ENCODE peak calls at places on chromosome 3, in seven cellular contexts. G is GM10248, V is type B pancreatic cell, J is ovary, S is right lobe of liver, U is psoas muscle, K is mesothelial cell of epicardium. O is an unnamed sample.

GRCh38 chr3:175020101-175020500 is 161.0 kb downstream of the NAALADL2 start:
- DNase-seq in K (no peak), G (no peak), U (no peak), S (no peak), V (no peak), J (no peak), O (no peak)

GRCh38 chr3:142029791-142030190 is 119.6 kb downstream of the TFDP2 start:
- DNase-seq in K (no peak), U (no peak), S (no peak), V (no peak), J (no peak), G (no peak), O (no peak)

GRCh38 chr3:78978037-78978436 is 789.8 kb downstream of the ROBO1 start:
- DNase-seq in V (no peak), S (no peak), K (no peak), U (no peak), G (no peak), J (no peak), O (no peak)

GRCh38 chr3:169246158-169246557 is 417.4 kb downstream of the MECOM start:
- DNase-seq in S (no peak), U (no peak), J (no peak), G (no peak), K (no peak), V (no peak), O (no peak)

GRCh38 chr3:27993061-27993460 is 248.4 kb upstream of the CMC1 start:
- DNase-seq in K (no peak), G (no peak), S (no peak), J (no peak), V (no peak), U (no peak), O (no peak)

GRCh38 chr3:185943363-185944106 is 5.7 kb upstream of the TRA2B start:
- DNase-seq in U (peak), V (peak), J (peak), G (peak), S (peak), K (peak), O (peak)

GRCh38 chr3:11136116-11136515 is 18.2 kb upstream of the HRH1 start:
- DNase-seq in V (no peak), G (no peak), J (no peak), S (no peak), U (no peak), K (no peak), O (no peak)

GRCh38 chr3:115550285-115550741 is 73.0 kb upstream of the GAP43 start:
- DNase-seq in J (no peak), V (no peak), U (no peak), K (no peak), G (no peak), S (no peak), O (no peak)

GRCh38 chr3:156598413-156598812 is 43.5 kb upstream of the SSR3 start:
- DNase-seq in G (no peak), U (no peak), K (no peak), V (no peak), S (peak), J (no peak), O (no peak)

GRCh38 chr3:41893977-41894376 is 67.9 kb downstream of the ULK4 start:
- DNase-seq in V (no peak), G (peak), K (no peak), J (no peak), U (no peak), S (no peak), O (no peak)

GRCh38 chr3:78507196-78507984 is 1260.4 kb downstream of the ROBO1 start:
- DNase-seq in V (no peak), G (no peak), S (peak), K (no peak), U (no peak), J (no peak), O (no peak)

GRCh38 chr3:5002871-5003247 is 23.6 kb downstream of the BHLHE40 start:
- DNase-seq in J (no peak), G (no peak), S (no peak), U (no peak), K (no peak), V (no peak), O (no peak)

GRCh38 chr3:153484842-153485241 is 322.8 kb downstream of the RAP2B start:
- DNase-seq in K (no peak), U (no peak), S (no peak), J (no peak), G (no peak), V (no peak), O (no peak)

GRCh38 chr3:190601597-190601996 is 87.7 kb downstream of the IL1RAP start:
- DNase-seq in S (no peak), G (no peak), K (no peak), V (no peak), J (peak), U (no peak), O (no peak)

GRCh38 chr3:143122608-143123352 is 3.2 kb downstream of the CHST2 start:
- DNase-seq in V (no peak), J (no peak), S (no peak), U (no peak), G (peak), K (no peak), O (no peak)

GRCh38 chr3:108448593-108448992 is 61.8 kb downstream of the MYH15 start:
- DNase-seq in J (no peak), V (no peak), U (no peak), K (no peak), S (no peak), G (no peak), O (no peak)

GRCh38 chr3:48090166-48090939 is 74.1 kb upstream of the MAP4 start:
- DNase-seq in G (no peak), V (no peak), K (no peak), S (no peak), J (no peak), U (no peak), O (no peak)

GRCh38 chr3:64049832-64050231 is 26.5 kb upstream of the PSMD6 start:
- DNase-seq in K (no peak), U (no peak), G (no peak), J (no peak), S (no peak), V (no peak), O (no peak)

GRCh38 chr3:5205165-5205941 is 17.8 kb downstream of the EDEM1 start:
- DNase-seq in V (no peak), S (no peak), K (no peak), J (no peak), G (peak), U (no peak), O (no peak)

GRCh38 chr3:50502584-50503423 is 630 bp downstream of the CACNA2D2 start:
- DNase-seq in J (peak), G (no peak), S (no peak), K (no peak), U (no peak), V (no peak), O (no peak)

GRCh38 chr3:136277115-136277514 is 27.0 kb downstream of the PCCB start:
- DNase-seq in J (no peak), S (no peak), K (no peak), V (no peak), U (no peak), G (no peak), O (no peak)

GRCh38 chr3:41974223-41974622 is 12.3 kb upstream of the ULK4 start:
- DNase-seq in V (no peak), K (no peak), S (no peak), J (no peak), G (no peak), U (no peak), O (no peak)

GRCh38 chr3:151976211-151977050 is 103.0 kb downstream of the SUCNR1 start:
- DNase-seq in G (no peak), V (no peak), U (no peak), K (no peak), S (no peak), J (no peak), O (no peak)

GRCh38 chr3:158711886-158712285 is 20.4 kb downstream of the RARRES1 start:
- DNase-seq in J (no peak), U (no peak), K (no peak), G (no peak), S (no peak), V (no peak), O (no peak)

GRCh38 chr3:5295191-5295690 is 107.7 kb downstream of the EDEM1 start:
- DNase-seq in V (no peak), G (no peak), U (no peak), S (no peak), K (no peak), J (no peak), O (no peak)

GRCh38 chr3:119637679-119638525 is 22.5 kb downstream of the POPDC2 start:
- DNase-seq in S (no peak), J (no peak), V (no peak), U (no peak), K (no peak), G (peak), O (no peak)
- TF ChIP-seq CTCF in S (no peak), J (no peak), V (no peak), U (no peak), K (no peak), G (no peak), O (no peak)

GRCh38 chr3:124386006-124386405 is 344.2 kb upstream of the UMPS start:
- DNase-seq in S (no peak), V (no peak), G (no peak), J (no peak), U (no peak), K (no peak), O (no peak)

GRCh38 chr3:124383846-124384483 is 346.3 kb upstream of the UMPS start:
- DNase-seq in S (no peak), G (no peak), U (no peak), K (no peak), V (no peak), J (no peak), O (no peak)

GRCh38 chr3:124387008-124387407 is 343.2 kb upstream of the UMPS start:
- DNase-seq in V (no peak), J (no peak), U (no peak), G (no peak), K (no peak), S (no peak), O (no peak)

GRCh38 chr3:124383051-124383450 is 347.2 kb upstream of the UMPS start:
- DNase-seq in U (no peak), K (no peak), V (no peak), S (no peak), G (no peak), J (no peak), O (no peak)

GRCh38 chr3:124384527-124384926 is 345.7 kb upstream of the UMPS start:
- DNase-seq in V (no peak), G (no peak), K (no peak), J (no peak), S (no peak), U (no peak), O (no peak)
- TF ChIP-seq CTCF in V (no peak), G (no peak), K (no peak), J (no peak), S (no peak), U (no peak), O (no peak)

GRCh38 chr3:128617557-128618397 is 32.8 kb downstream of the RPN1 start:
- DNase-seq in K (peak), S (peak), V (peak), G (peak), J (peak), U (peak), O (peak)
- TF ChIP-seq CTCF in K (peak), S (peak), V (peak), G (peak), J (peak), U (peak), O (peak)

GRCh38 chr3:14646589-14647413 is 4.8 kb upstream of the CCDC174 start:
- DNase-seq in K (no peak), V (no peak), S (no peak), G (no peak), U (no peak), J (no peak), O (no peak)
- TF ChIP-seq CTCF in K (no peak), V (peak), S (no peak), G (no peak), U (no peak), J (no peak), O (no peak)

GRCh38 chr3:193391902-193392301 is 13.3 kb upstream of the ATP13A5 start:
- DNase-seq in U (no peak), K (no peak), V (no peak), J (no peak), G (no peak), S (no peak), O (no peak)
- TF ChIP-seq CTCF in U (no peak), K (no peak), V (no peak), J (no peak), G (no peak), S (no peak), O (no peak)

DNA sequence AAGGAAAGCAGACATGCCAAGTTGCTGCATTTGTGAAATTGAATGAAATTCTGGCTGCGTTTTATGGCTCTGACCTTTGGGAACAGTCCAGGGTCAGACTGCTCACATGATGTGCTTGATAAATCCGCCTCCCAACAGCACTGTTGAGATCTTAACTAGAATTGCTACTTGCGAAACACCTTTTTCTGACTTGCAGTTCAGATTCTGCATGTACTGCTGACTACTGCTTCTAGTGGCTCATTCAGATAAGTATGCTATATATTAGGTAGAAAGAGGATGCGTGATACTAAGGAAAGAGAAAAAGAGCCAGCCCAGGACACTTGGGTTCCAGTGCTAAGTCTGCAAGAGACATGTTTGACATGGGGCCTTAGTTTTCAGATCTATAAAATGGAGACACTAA is 129.4 kb downstream of the LPP start:
- DNase-seq in S (peak), U (no peak), K (no peak), G (no peak), V (no peak), J (no peak), O (no peak)
- TF ChIP-seq CTCF in S (peak), U (no peak), K (no peak), G (no peak), V (no peak), J (no peak), O (no peak)

O was measured in D721Med.